ENCODE peak calls at places on chromosomes 12 and 14, in ten cellular contexts. V, N, T, J, G, H, B, I, O and Z are unnamed samples.

GRCh38 chr12:57446292-57446960 is 8.7 kb upstream of the INHBE start:
- ATAC-seq in V (no peak), N (no peak), T (no peak), J (no peak), G (no peak), H (no peak), B (no peak), I (no peak), O (no peak), Z (no peak)

GRCh38 chr12:26334621-26335124 is 139.3 kb downstream of the SSPN start:
- ATAC-seq in V (no peak), N (peak; percentile 60), T (no peak), J (no peak), G (no peak), H (no peak), B (no peak), I (peak; percentile 73), O (no peak), Z (no peak)

GRCh38 chr12:131226345-131227265 is 272.9 kb downstream of the ADGRD1 start:
- ATAC-seq in V (no peak), N (no peak), T (no peak), J (no peak), G (no peak), H (no peak), B (no peak), I (no peak), O (no peak), Z (no peak)

GRCh38 chr14:74551903-74552371 is 58.4 kb downstream of the ISCA2 start:
- ATAC-seq in V (no peak), N (peak; percentile 53), T (no peak), J (no peak), G (no peak), H (no peak), B (peak; percentile 55), I (peak; percentile 72), O (no peak), Z (no peak)

GRCh38 chr14:68824517-68825347 is 31.9 kb upstream of the ZFP36L1 start:
- ATAC-seq in V (peak; percentile 98), N (peak; percentile 91), T (peak; percentile 92), J (peak; percentile 25), G (no peak), H (no peak), B (peak; percentile 95), I (peak; percentile 95), O (peak; percentile 81), Z (peak; percentile 99)

GRCh38 chr12:120925740-120926563 is 21.8 kb upstream of the SPPL3 start:
- ATAC-seq in V (no peak), N (no peak), T (peak; percentile 56), J (peak; percentile 12), G (no peak), H (no peak), B (no peak), I (no peak), O (no peak), Z (no peak)

GRCh38 chr14:68332011-68332410 is 460.9 kb downstream of the ZFP36L1 start:
- ATAC-seq in V (no peak), N (no peak), T (no peak), J (no peak), G (no peak), H (no peak), B (no peak), I (no peak), O (no peak), Z (no peak)

GRCh38 chr12:7411343-7411742 is 32.6 kb downstream of the CD163L1 start:
- ATAC-seq in V (no peak), N (no peak), T (no peak), J (no peak), G (no peak), H (no peak), B (no peak), I (no peak), O (no peak), Z (no peak)

GRCh38 chr12:10600988-10601387 is 12.4 kb downstream of the MAGOHB start:
- ATAC-seq in V (no peak), N (no peak), T (no peak), J (peak; percentile 45), G (no peak), H (no peak), B (no peak), I (no peak), O (no peak), Z (no peak)

GRCh38 chr14:74932401-74932901 is 9.4 kb upstream of the RPS6KL1 start:
- ATAC-seq in V (peak; percentile 71), N (peak; percentile 69), T (peak; percentile 56), J (no peak), G (no peak), H (no peak), B (no peak), I (peak; percentile 69), O (peak; percentile 69), Z (no peak)

GRCh38 chr14:20676072-20676471 is 8.3 kb upstream of the RNASE4 start:
- ATAC-seq in V (no peak), N (no peak), T (no peak), J (peak; percentile 14), G (no peak), H (no peak), B (no peak), I (no peak), O (no peak), Z (no peak)

GRCh38 chr14:43729149-43729548 is 777.9 kb downstream of the FSCB start:
- ATAC-seq in V (no peak), N (no peak), T (no peak), J (no peak), G (no peak), H (no peak), B (no peak), I (no peak), O (no peak), Z (no peak)

GRCh38 chr12:95073698-95074520 is 491 bp upstream of the NR2C1 start:
- ATAC-seq in V (no peak), N (no peak), T (no peak), J (peak; percentile 1), G (no peak), H (no peak), B (no peak), I (no peak), O (no peak), Z (no peak)

GRCh38 chr14:91245029-91245428 is 525 bp upstream of the GPR68 start:
- ATAC-seq in V (no peak), N (peak; percentile 11), T (no peak), J (peak; percentile 25), G (peak; percentile 42), H (peak; percentile 46), B (no peak), I (no peak), O (no peak), Z (no peak)

GRCh38 chr12:67579662-67580003 is 68.9 kb upstream of the DYRK2 start:
- ATAC-seq in V (no peak), N (no peak), T (no peak), J (peak; percentile 57), G (peak; percentile 41), H (peak; percentile 51), B (no peak), I (no peak), O (no peak), Z (no peak)

GRCh38 chr14:100297320-100298300 is 8.6 kb downstream of the SLC25A29 start:
- ATAC-seq in V (peak; percentile 77), N (peak; percentile 86), T (no peak), J (no peak), G (no peak), H (no peak), B (peak; percentile 76), I (peak; percentile 88), O (peak; percentile 94), Z (no peak)

GRCh38 chr12:65631621-65632111 is 192.6 kb upstream of the HMGA2 start:
- ATAC-seq in V (no peak), N (peak; percentile 81), T (peak; percentile 49), J (no peak), G (no peak), H (no peak), B (no peak), I (peak; percentile 71), O (peak; percentile 83), Z (peak; percentile 84)

GRCh38 chr14:77278461-77279230 is 7.6 kb upstream of the NGB start:
- ATAC-seq in V (peak; percentile 58), N (no peak), T (no peak), J (no peak), G (no peak), H (no peak), B (no peak), I (no peak), O (no peak), Z (no peak)

GRCh38 chr14:65320661-65321308 is 91.7 kb upstream of the FUT8 start:
- ATAC-seq in V (no peak), N (no peak), T (peak; percentile 23), J (peak; percentile 7), G (no peak), H (no peak), B (peak; percentile 63), I (no peak), O (no peak), Z (no peak)

GRCh38 chr14:51448831-51449665 is 202.7 kb upstream of the FRMD6 start:
- ATAC-seq in V (no peak), N (peak; percentile 75), T (peak; percentile 63), J (no peak), G (no peak), H (no peak), B (peak; percentile 31), I (peak; percentile 96), O (peak; percentile 50), Z (peak; percentile 77)

GRCh38 chr14:75562494-75562893 is 15.9 kb upstream of the FLVCR2 start:
- ATAC-seq in V (no peak), N (no peak), T (no peak), J (no peak), G (no peak), H (no peak), B (no peak), I (no peak), O (no peak), Z (no peak)

GRCh38 chr12:64160021-64160717 is 61.9 kb downstream of the KICS2 start:
- ATAC-seq in V (no peak), N (no peak), T (peak; percentile 65), J (no peak), G (no peak), H (no peak), B (no peak), I (no peak), O (no peak), Z (no peak)

GRCh38 chr14:21307641-21308040 is 27.8 kb downstream of the RPGRIP1 start:
- ATAC-seq in V (no peak), N (no peak), T (no peak), J (no peak), G (no peak), H (no peak), B (no peak), I (no peak), O (no peak), Z (no peak)

GRCh38 chr12:46403732-46404097 is 31.1 kb upstream of the SLC38A2 start:
- ATAC-seq in V (no peak), N (no peak), T (no peak), J (no peak), G (no peak), H (no peak), B (no peak), I (no peak), O (no peak), Z (no peak)

GRCh38 chr12:27177716-27178115 is 66.4 kb upstream of the STK38L start:
- ATAC-seq in V (no peak), N (no peak), T (peak; percentile 28), J (no peak), G (no peak), H (no peak), B (no peak), I (no peak), O (no peak), Z (no peak)

GRCh38 chr12:19236656-19237055 is 107.1 kb downstream of the PLEKHA5 start:
- ATAC-seq in V (peak; percentile 31), N (peak; percentile 74), T (no peak), J (no peak), G (no peak), H (no peak), B (no peak), I (peak; percentile 50), O (no peak), Z (peak; percentile 25)

GRCh38 chr14:88384653-88385205 is 728 bp upstream of the SPATA7 start:
- ATAC-seq in V (peak; percentile 12), N (no peak), T (no peak), J (no peak), G (no peak), H (no peak), B (no peak), I (no peak), O (no peak), Z (peak; percentile 10)